ENCODE peak calls at places on chromosomes 16 and 17, in eight cellular contexts. Q is effector memory CD4-positive, alpha-beta T cell; J is pancreas; O is cardiac muscle cell; K is sigmoid colon; G is heart left ventricle; U is right cardiac atrium; H is tibial nerve. Z is an unnamed sample.

GRCh38 chr17:27523712-27524111 is 67.5 kb downstream of the KSR1 start:
- DNase-seq in Q (no peak), J (no peak), O (no peak), K (no peak), G (no peak), U (no peak), H (no peak), Z (no peak)

GRCh38 chr17:81365148-81365600 is 30.1 kb upstream of the BAHCC1 start:
- DNase-seq in Q (no peak), J (peak; percentile 76), O (peak; percentile 81), K (peak; percentile 90), G (no peak), U (peak; percentile 73), H (no peak), Z (no peak)

GRCh38 chr16:49179714-49180330 is 101.8 kb downstream of the CBLN1 start:
- DNase-seq in Q (no peak), J (no peak), O (no peak), K (no peak), G (no peak), U (no peak), H (no peak), Z (no peak)

GRCh38 chr16:6967796-6968195 is 364.8 kb upstream of the RBFOX1 start:
- DNase-seq in Q (no peak), J (no peak), O (no peak), K (no peak), G (no peak), U (no peak), H (no peak), Z (no peak)

GRCh38 chr17:56142325-56142724 is 10.9 kb upstream of the ANKFN1 start:
- DNase-seq in Q (no peak), J (no peak), O (no peak), K (no peak), G (no peak), U (no peak), H (peak; percentile 26), Z (no peak)

GRCh38 chr16:30184430-30185140 is 1.2 kb downstream of the CORO1A start:
- DNase-seq in Q (peak; percentile 27), J (peak; percentile 36), O (no peak), K (peak; percentile 71), G (peak; percentile 36), U (peak; percentile 21), H (no peak), Z (no peak)

GRCh38 chr17:38730526-38731379 is 612 bp downstream of the CISD3 start:
- DNase-seq in Q (no peak), J (peak; percentile 94), O (peak; percentile 47), K (peak; percentile 93), G (peak; percentile 81), U (peak; percentile 84), H (peak; percentile 52), Z (peak; percentile 80)

GRCh38 chr17:31564883-31565297 is 173.4 kb downstream of the RAB11FIP4 start:
- DNase-seq in Q (no peak), J (no peak), O (no peak), K (no peak), G (peak; percentile 28), U (no peak), H (no peak), Z (no peak)

GRCh38 chr16:28528463-28528867 is 10.3 kb downstream of the NUPR1 start:
- DNase-seq in Q (no peak), J (peak; percentile 68), O (no peak), K (no peak), G (no peak), U (no peak), H (no peak), Z (peak; percentile 36)

GRCh38 chr16:83441523-83441922 is 366.3 kb upstream of the HSBP1 start:
- DNase-seq in Q (no peak), J (no peak), O (no peak), K (no peak), G (no peak), U (no peak), H (no peak), Z (no peak)

GRCh38 chr17:17313350-17313991 is 10.3 kb downstream of the NT5M start:
- DNase-seq in Q (peak; percentile 46), J (peak; percentile 62), O (peak; percentile 62), K (peak; percentile 55), G (peak; percentile 43), U (peak; percentile 25), H (no peak), Z (no peak)

GRCh38 chr17:49545811-49546545 is 29.7 kb upstream of the NXPH3 start:
- DNase-seq in Q (no peak), J (no peak), O (no peak), K (no peak), G (no peak), U (no peak), H (no peak), Z (no peak)

GRCh38 chr17:64174686-64175456 is 44.9 kb upstream of the ERN1 start:
- DNase-seq in Q (no peak), J (no peak), O (no peak), K (no peak), G (no peak), U (no peak), H (peak; percentile 53), Z (no peak)

GRCh38 chr16:68883685-68884084 is 40.4 kb downstream of the TANGO6 start:
- DNase-seq in Q (no peak), J (no peak), O (no peak), K (no peak), G (no peak), U (no peak), H (no peak), Z (no peak)

DNA sequence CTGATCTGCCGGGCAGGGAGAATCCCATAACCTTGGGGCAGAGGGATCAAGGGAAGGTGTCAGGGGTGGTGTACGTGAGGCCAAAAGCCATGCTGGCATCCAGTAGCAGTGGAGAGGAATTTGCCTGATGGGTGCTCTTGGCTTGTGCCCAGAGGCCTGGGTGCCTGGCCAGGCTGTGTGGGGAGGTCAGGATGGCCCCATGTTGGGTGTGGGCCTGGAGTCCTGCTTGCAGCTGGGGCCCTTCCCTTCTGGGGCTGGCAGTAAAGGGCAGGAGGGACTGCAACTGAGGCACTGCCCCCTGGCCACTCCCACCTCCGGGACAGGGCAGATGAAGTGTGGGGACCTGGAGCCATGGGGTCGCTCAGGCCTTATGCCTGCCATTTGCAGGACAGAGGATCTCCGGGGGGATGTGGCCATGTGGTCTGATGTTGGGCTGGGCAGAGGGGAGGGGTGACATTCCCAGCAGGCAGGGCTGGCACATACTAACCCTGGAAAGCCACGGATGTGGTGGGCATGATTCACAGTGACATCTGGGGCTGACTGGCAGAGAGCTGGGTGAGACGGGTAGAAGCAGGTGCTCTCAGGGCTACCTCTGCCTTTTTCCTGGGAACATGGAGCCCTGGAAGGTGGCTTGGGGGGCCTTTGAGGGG is 3.5 kb downstream of the FMNL1 start:
- DNase-seq in Q (peak; percentile 57), J (peak; percentile 11), O (no peak), K (no peak), G (no peak), U (no peak), H (no peak), Z (no peak)
- H3K4me1 ChIP-seq in Q (peaks cover 73% of the 10 kb centered on the region), J (peaks cover 8% of the 10 kb centered on the region), O (peaks cover 8% of the 10 kb centered on the region), K (peaks cover 21% of the 10 kb centered on the region), G (peaks cover 31% of the 10 kb centered on the region), U (peaks cover 7% of the 10 kb centered on the region), H (no peaks in the 10 kb centered on the region), Z (no peaks in the 10 kb centered on the region)

DNA sequence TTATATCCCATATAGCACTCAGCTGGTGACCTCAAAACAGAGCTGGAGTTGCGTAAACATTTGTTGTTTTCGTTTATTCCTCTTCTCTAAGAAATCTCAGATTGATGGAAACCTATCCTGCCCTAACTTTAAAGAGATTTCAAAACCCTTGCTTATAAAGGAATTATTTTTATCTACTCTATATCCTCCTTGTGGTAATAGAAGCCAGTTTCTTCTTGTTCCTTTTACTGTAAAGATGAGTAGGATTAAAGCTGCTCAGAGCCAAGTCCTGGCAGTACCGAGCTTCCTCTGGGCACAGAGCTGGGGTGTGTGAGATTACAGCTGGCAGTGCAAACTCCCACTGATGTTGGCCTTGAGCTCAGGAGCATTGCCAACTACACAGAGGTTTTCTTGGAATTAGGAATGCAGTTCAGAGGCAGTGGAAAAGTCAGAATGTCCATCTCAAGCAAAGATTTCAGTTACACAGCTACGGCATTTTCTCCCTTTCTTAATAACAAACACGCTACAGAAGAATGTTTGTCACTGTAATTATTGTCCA is 1.4 kb downstream of the KCTD2 start:
- DNase-seq in Q (no peak), J (peak; percentile 50), O (no peak), K (no peak), G (peak; percentile 43), U (peak; percentile 38), H (no peak), Z (no peak)
- H3K4me3 ChIP-seq in Q (peak overlapping the region; percentile 100), J (no peak overlapping the region), O (peak overlapping the region; percentile 52), K (no peak overlapping the region), G (peak overlapping the region; percentile 91), U (peak overlapping the region; percentile 82), H (peak overlapping the region; percentile 66), Z (peak overlapping the region; percentile 99)

GRCh38 chr17:77178050-77178449 is 37.3 kb downstream of the SEC14L1 start:
- DNase-seq in Q (no peak), J (no peak), O (no peak), K (no peak), G (no peak), U (no peak), H (no peak), Z (no peak)

GRCh38 chr17:77177002-77177401 is 36.2 kb downstream of the SEC14L1 start:
- DNase-seq in Q (no peak), J (no peak), O (no peak), K (no peak), G (no peak), U (no peak), H (no peak), Z (no peak)

GRCh38 chr17:77167472-77168306 is 26.9 kb downstream of the SEC14L1 start:
- DNase-seq in Q (no peak), J (no peak), O (no peak), K (no peak), G (no peak), U (no peak), H (no peak), Z (no peak)

GRCh38 chr17:77174928-77175720 is 34.4 kb downstream of the SEC14L1 start:
- DNase-seq in Q (no peak), J (peak; percentile 67), O (no peak), K (no peak), G (no peak), U (no peak), H (no peak), Z (no peak)

GRCh38 chr17:77173104-77173503 is 32.3 kb downstream of the SEC14L1 start:
- DNase-seq in Q (no peak), J (no peak), O (no peak), K (no peak), G (no peak), U (no peak), H (no peak), Z (no peak)
- H3K4me1 ChIP-seq in Q (no peaks in the 10 kb centered on the region), J (peaks cover 17% of the 10 kb centered on the region), O (peaks cover 7% of the 10 kb centered on the region), K (no peaks in the 10 kb centered on the region), G (peaks cover 19% of the 10 kb centered on the region), U (peaks cover 6% of the 10 kb centered on the region), H (no peaks in the 10 kb centered on the region), Z (no peaks in the 10 kb centered on the region)

DNA sequence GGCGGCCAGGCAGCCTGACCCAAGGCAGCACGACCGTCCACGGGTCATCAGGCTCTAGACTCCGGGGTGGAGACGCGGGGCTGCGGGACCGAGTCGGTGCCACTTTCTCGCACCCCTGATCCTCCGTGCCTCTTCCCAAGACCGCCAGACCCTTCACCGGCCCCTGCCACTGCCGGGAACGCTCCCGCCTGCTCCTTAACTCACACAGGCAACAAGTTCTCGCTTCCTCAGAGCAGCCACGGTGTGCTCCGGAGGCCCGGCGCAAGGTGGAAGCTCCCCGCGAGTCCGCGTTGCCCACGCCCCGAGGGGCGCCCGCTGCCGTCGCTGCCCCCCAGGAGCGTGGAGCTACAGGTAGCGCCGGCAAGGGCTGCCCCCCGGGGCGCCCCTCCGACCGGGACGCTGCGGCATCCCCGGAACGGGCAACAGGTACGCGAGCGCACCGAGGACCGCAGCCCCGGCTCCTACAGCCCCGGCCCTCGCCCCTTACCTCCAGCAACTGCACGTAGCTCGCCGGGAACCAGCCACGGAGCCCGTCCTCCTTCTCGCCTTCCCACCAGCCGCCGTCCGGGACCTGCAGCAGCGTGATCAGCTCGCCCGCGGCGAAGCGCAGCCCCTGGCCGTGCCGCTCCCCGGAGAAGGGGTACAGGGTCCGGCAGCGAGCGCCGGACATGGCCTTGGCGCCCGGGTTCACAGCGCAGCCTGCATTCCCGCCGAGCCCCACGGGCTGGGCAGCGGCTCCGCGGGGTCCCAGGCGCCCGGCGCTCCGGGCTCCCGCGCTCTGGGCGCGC is 491 bp downstream of the GAS7 start:
- DNase-seq in Q (no peak), J (no peak), O (peak; percentile 55), K (no peak), G (peak; percentile 24), U (peak; percentile 27), H (no peak), Z (no peak)
- H3K4me3 ChIP-seq in Q (peak overlapping the region; percentile 8), J (peak overlapping the region; percentile 31), O (peak overlapping the region; percentile 80), K (peak overlapping the region; percentile 39), G (peak overlapping the region; percentile 80), U (peak overlapping the region; percentile 70), H (peak overlapping the region; percentile 62), Z (no peak overlapping the region)